ENCODE peak calls at places on chromosomes 3 and 15, in nine cellular contexts. T, Y, D, K, C, O, L, P and X are unnamed samples.

GRCh38 chr3:79845546-79845945 is 77.7 kb upstream of the ROBO1 start:
- DNase-seq in L (no peak), C (no peak), Y (no peak), T (peak; percentile 31), P (no peak), K (no peak), O (no peak), D (no peak), X (no peak)

GRCh38 chr3:18680759-18681158 is 255.6 kb upstream of the SATB1 start:
- DNase-seq in C (no peak), P (no peak), O (no peak), L (no peak), Y (no peak), D (no peak), K (no peak), T (no peak), X (no peak)

GRCh38 chr3:139677341-139678155 is at the start of gene NMNAT3:
- DNase-seq in O (peak; percentile 37), P (peak; percentile 62), K (peak; percentile 50), T (no peak), L (peak; percentile 80), D (peak; percentile 75), Y (peak; percentile 88), C (no peak), X (peak; percentile 37)

GRCh38 chr15:52699457-52699856 is 20.3 kb upstream of the ATOSA start:
- DNase-seq in Y (no peak), O (no peak), P (no peak), D (peak; percentile 29), C (no peak), T (no peak), L (no peak), K (no peak), X (no peak)

GRCh38 chr3:143888846-143889245 is 40.6 kb upstream of the SLC9A9 start:
- DNase-seq in O (no peak), P (no peak), K (no peak), D (no peak), Y (no peak), L (no peak), C (no peak), T (no peak), X (no peak)

GRCh38 chr3:63981980-63982379 is 41.3 kb downstream of the PSMD6 start:
- DNase-seq in O (no peak), L (no peak), C (no peak), P (no peak), Y (no peak), K (no peak), T (no peak), D (no peak), X (no peak)

GRCh38 chr3:172307143-172307560 is 141.1 kb downstream of the GHSR start:
- DNase-seq in C (no peak), K (no peak), D (no peak), O (no peak), T (peak; percentile 78), L (no peak), Y (no peak), P (no peak), X (no peak)

GRCh38 chr15:56913670-56914069 is 4.8 kb upstream of the TCF12 start:
- DNase-seq in L (no peak), C (no peak), D (no peak), O (no peak), T (peak; percentile 18), K (no peak), Y (no peak), P (no peak), X (no peak)

GRCh38 chr3:53104762-53105161 is 25.5 kb downstream of the RFT1 start:
- DNase-seq in C (no peak), K (no peak), L (no peak), T (no peak), P (no peak), D (no peak), O (no peak), Y (no peak), X (no peak)

GRCh38 chr15:41394924-41395323 is 7.4 kb downstream of the NDUFAF1 start:
- DNase-seq in C (no peak), Y (no peak), O (no peak), K (no peak), T (no peak), P (no peak), L (no peak), D (no peak), X (no peak)

GRCh38 chr3:152524198-152525140 is 255.7 kb downstream of the MBNL1 start:
- DNase-seq in D (peak; percentile 32), L (peak; percentile 22), O (no peak), C (peak; percentile 51), P (no peak), T (peak; percentile 42), Y (peak; percentile 26), K (no peak), X (no peak)

GRCh38 chr15:100291106-100291505 is 50.7 kb downstream of the ADAMTS17 start:
- DNase-seq in L (no peak), T (no peak), Y (no peak), D (no peak), C (no peak), P (no peak), K (no peak), O (no peak), X (no peak)

GRCh38 chr15:66622677-66623076 is 56.9 kb upstream of the LCTL start:
- DNase-seq in Y (no peak), T (no peak), K (no peak), L (no peak), D (no peak), C (no peak), O (no peak), P (no peak), X (no peak)

GRCh38 chr15:68638953-68639500 is 60.2 kb downstream of the CORO2B start:
- DNase-seq in Y (no peak), K (no peak), L (no peak), D (no peak), C (no peak), O (no peak), P (no peak), T (peak; percentile 69), X (no peak)

GRCh38 chr15:57259511-57260143 is 116.7 kb upstream of the CGNL1 start:
- DNase-seq in K (no peak), L (no peak), Y (peak; percentile 96), P (no peak), D (peak; percentile 58), O (no peak), C (no peak), T (peak; percentile 64), X (no peak)

GRCh38 chr3:115381573-115381912 is 234.5 kb upstream of the ZBTB20 start:
- DNase-seq in O (no peak), C (no peak), P (no peak), T (no peak), K (no peak), D (no peak), Y (no peak), L (no peak), X (no peak)

GRCh38 chr15:45550436-45550835 is 27.9 kb upstream of the SLC30A4 start:
- DNase-seq in O (no peak), K (no peak), C (no peak), P (no peak), L (no peak), D (no peak), T (peak; percentile 52), Y (no peak), X (no peak)